ENCODE peak calls at places on chromosomes 7 and 10, in six cellular contexts. U is AG09309, R is A549, A is GM06990, Y is neuronal stem cell, T is AG04450. X is an unnamed sample.

GRCh38 chr10:94133239-94133638 is 139.5 kb downstream of the PLCE1 start:
- DNase-seq in U (no peak), R (no peak), A (no peak), Y (no peak), T (no peak), X (peak; percentile 28)

GRCh38 chr10:36254191-36254590 is 612.1 kb upstream of the FZD8 start:
- DNase-seq in U (no peak), R (no peak), A (no peak), Y (no peak), T (no peak), X (peak; percentile 2)

GRCh38 chr10:116272497-116273221 is at the start of gene GFRA1:
- DNase-seq in U (no peak), R (peak; percentile 65), A (no peak), Y (peak; percentile 40), T (no peak), X (peak; percentile 60)

GRCh38 chr7:28587211-28587610 is 174.9 kb downstream of the CREB5 start:
- DNase-seq in U (no peak), R (no peak), A (no peak), Y (no peak), T (no peak), X (peak; percentile 7)

GRCh38 chr7:5625938-5626337 is 155.5 kb downstream of the RNF216 start:
- DNase-seq in U (peak; percentile 29), R (peak; percentile 47), A (no peak), Y (no peak), T (peak; percentile 74), X (peak; percentile 60)

GRCh38 chr7:73822319-73823173 is 8.2 kb upstream of the CLDN4 start:
- DNase-seq in U (peak; percentile 82), R (peak; percentile 98), A (no peak), Y (no peak), T (peak; percentile 54), X (peak; percentile 90)

GRCh38 chr7:130473289-130473688 is 18.6 kb upstream of the MEST start:
- DNase-seq in U (no peak), R (no peak), A (no peak), Y (no peak), T (no peak), X (no peak)

GRCh38 chr10:51156913-51157312 is 82.6 kb downstream of the PRKG1 start:
- DNase-seq in U (peak; percentile 34), R (no peak), A (no peak), Y (no peak), T (no peak), X (peak; percentile 82)

GRCh38 chr7:128767475-128768110 is 8.0 kb downstream of the OPN1SW start:
- DNase-seq in U (no peak), R (no peak), A (no peak), Y (no peak), T (no peak), X (no peak)

GRCh38 chr10:102914781-102915180 is 3.3 kb upstream of the CNNM2 start:
- DNase-seq in U (no peak), R (no peak), A (no peak), Y (no peak), T (no peak), X (no peak)

GRCh38 chr7:5478568-5479045 is 55.0 kb upstream of the TNRC18 start:
- DNase-seq in U (no peak), R (no peak), A (no peak), Y (no peak), T (no peak), X (no peak)

GRCh38 chr10:6141296-6142151 is 52.7 kb downstream of the RBM17 start:
- DNase-seq in U (peak; percentile 57), R (peak; percentile 48), A (peak; percentile 81), Y (no peak), T (peak; percentile 65), X (peak; percentile 69)

GRCh38 chr7:77349141-77349540 is 67.0 kb downstream of the GSAP start:
- DNase-seq in U (no peak), R (no peak), A (no peak), Y (no peak), T (no peak), X (no peak)

GRCh38 chr10:16923726-16924125 is 106.5 kb upstream of the RSU1 start:
- DNase-seq in U (no peak), R (no peak), A (no peak), Y (no peak), T (no peak), X (no peak)

GRCh38 chr7:43112941-43113621 is 634 bp downstream of the HECW1 start:
- DNase-seq in U (no peak), R (peak; percentile 19), A (peak; percentile 59), Y (peak; percentile 67), T (no peak), X (peak; percentile 83)

GRCh38 chr10:51675088-51675487 is 24.3 kb downstream of the CSTF2T start:
- DNase-seq in U (peak; percentile 29), R (no peak), A (no peak), Y (no peak), T (no peak), X (peak; percentile 52)

GRCh38 chr7:19099194-19099593 is 18.2 kb downstream of the TWIST1 start:
- DNase-seq in U (no peak), R (no peak), A (no peak), Y (no peak), T (no peak), X (no peak)

GRCh38 chr7:97012293-97013005 is 7.1 kb downstream of the DLX6 start:
- DNase-seq in U (no peak), R (no peak), A (no peak), Y (no peak), T (no peak), X (no peak)

GRCh38 chr10:119541459-119542356 is 811 bp downstream of the RGS10 start:
- DNase-seq in U (no peak), R (no peak), A (peak; percentile 61), Y (no peak), T (no peak), X (peak; percentile 66)

GRCh38 chr7:16543456-16543855 is 16.8 kb downstream of the LRRC72 start:
- DNase-seq in U (no peak), R (no peak), A (no peak), Y (no peak), T (no peak), X (no peak)

GRCh38 chr7:18087031-18087686 is 59.5 kb upstream of the PRPS1L1 start:
- DNase-seq in U (no peak), R (peak; percentile 13), A (no peak), Y (peak; percentile 33), T (no peak), X (peak; percentile 51)

GRCh38 chr7:779480-779879 is 52.4 kb upstream of the PRKAR1B start:
- DNase-seq in U (no peak), R (no peak), A (no peak), Y (no peak), T (no peak), X (no peak)

GRCh38 chr7:21106296-21106732 is 319.6 kb upstream of the SP8 start:
- DNase-seq in U (no peak), R (no peak), A (no peak), Y (no peak), T (no peak), X (no peak)

GRCh38 chr10:788796-789748 is 99.6 kb upstream of the DIP2C start:
- DNase-seq in U (no peak), R (peak; percentile 95), A (no peak), Y (peak; percentile 57), T (peak; percentile 20), X (peak; percentile 32)

DNA sequence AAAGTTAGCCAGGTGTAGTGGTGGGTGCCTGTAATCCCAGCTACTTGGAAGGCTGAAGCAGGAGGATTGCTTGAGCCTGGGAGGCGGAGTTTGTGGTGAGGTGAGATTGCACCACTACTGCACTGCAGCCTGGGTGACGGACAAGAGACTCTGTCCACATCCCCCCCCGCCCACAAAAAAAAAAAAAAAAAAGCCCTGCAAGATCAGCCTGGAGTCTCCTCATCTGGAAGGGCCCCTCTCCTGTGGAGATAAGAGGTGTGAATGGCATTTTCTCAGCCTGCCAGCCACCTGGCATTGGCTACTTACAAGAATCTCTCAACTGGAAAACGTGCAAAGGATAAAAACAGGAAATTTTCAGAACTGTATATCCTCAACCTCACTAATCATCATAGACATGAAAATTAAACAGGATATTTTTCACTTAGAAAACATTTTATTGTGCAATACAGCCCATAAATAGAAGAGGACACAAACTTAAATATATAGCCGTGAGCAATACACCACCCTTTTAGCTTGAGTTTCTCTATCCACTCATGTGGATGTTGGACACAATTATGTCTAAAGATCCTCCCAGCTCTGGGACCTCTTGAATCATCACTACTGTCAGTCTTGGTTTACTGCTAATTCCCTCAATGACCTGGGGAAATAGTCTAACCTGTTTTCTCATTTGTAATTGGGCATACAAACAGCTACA is 11.3 kb upstream of the TSPAN15 start:
- DNase-seq in U (peak; percentile 52), R (no peak), A (no peak), Y (no peak), T (no peak), X (peak; percentile 50)
- H3K4me3 ChIP-seq in U (no peak overlapping the region), R (no peak overlapping the region), A (no peak overlapping the region), Y (no peak overlapping the region), T (no peak overlapping the region), X (no peak overlapping the region)

GRCh38 chr7:92634924-92635519 is 44.8 kb upstream of the FAM133B start:
- DNase-seq in U (no peak), R (no peak), A (peak; percentile 65), Y (no peak), T (peak; percentile 43), X (peak; percentile 61)

GRCh38 chr7:92634125-92634710 is 44.0 kb upstream of the FAM133B start:
- DNase-seq in U (no peak), R (no peak), A (peak; percentile 40), Y (no peak), T (no peak), X (no peak)

GRCh38 chr7:92631830-92632487 is 41.8 kb upstream of the FAM133B start:
- DNase-seq in U (no peak), R (no peak), A (no peak), Y (no peak), T (no peak), X (no peak)

GRCh38 chr7:92632791-92633190 is 42.6 kb upstream of the FAM133B start:
- DNase-seq in U (no peak), R (no peak), A (no peak), Y (no peak), T (no peak), X (no peak)

GRCh38 chr7:92633211-92633906 is 43.2 kb upstream of the FAM133B start:
- DNase-seq in U (peak; percentile 76), R (peak; percentile 30), A (no peak), Y (no peak), T (peak; percentile 57), X (peak; percentile 86)
- H3K4me3 ChIP-seq in U (no peak overlapping the region), R (peak overlapping the region; percentile 6), A (no peak overlapping the region), Y (no peak overlapping the region), T (no peak overlapping the region), X (peak overlapping the region; percentile 69)

GRCh38 chr10:49737474-49738201 is 24.5 kb downstream of the OGDHL start:
- DNase-seq in U (no peak), R (no peak), A (no peak), Y (no peak), T (no peak), X (no peak)

GRCh38 chr10:49735161-49735560 is 27.0 kb downstream of the OGDHL start:
- DNase-seq in U (no peak), R (no peak), A (no peak), Y (no peak), T (no peak), X (no peak)

GRCh38 chr10:49736564-49737113 is 25.5 kb downstream of the OGDHL start:
- DNase-seq in U (no peak), R (no peak), A (no peak), Y (no peak), T (no peak), X (no peak)

GRCh38 chr10:49734676-49735075 is 27.4 kb downstream of the OGDHL start:
- DNase-seq in U (no peak), R (no peak), A (no peak), Y (no peak), T (no peak), X (no peak)

GRCh38 chr10:49735848-49736563 is 26.1 kb downstream of the OGDHL start:
- DNase-seq in U (no peak), R (no peak), A (no peak), Y (no peak), T (no peak), X (no peak)
- H3K4me3 ChIP-seq in U (no peak overlapping the region), R (no peak overlapping the region), A (no peak overlapping the region), Y (no peak overlapping the region), T (no peak overlapping the region), X (no peak overlapping the region)

GRCh38 chr10:71214641-71215160 is 2.3 kb downstream of the UNC5B start:
- DNase-seq in U (no peak), R (no peak), A (no peak), Y (no peak), T (no peak), X (no peak)
- H3K4me3 ChIP-seq in U (peak overlapping the region; percentile 62), R (no peak overlapping the region), A (no peak overlapping the region), Y (no peak overlapping the region), T (peak overlapping the region; percentile 88), X (peak overlapping the region; percentile 90)